ENCODE peak calls at places on chromosomes 12 and 14, in eight cellular contexts. Q is IMR-90, C is GM23248, I is body of pancreas, J is mucosa of descending colon, A is heart right ventricle, D is lung, V is keratinocyte. X is an unnamed sample.
A peak's percentile ranks its signal among the peaks of the same experiment; 100 is the strongest.

GRCh38 chr12:109612975-109613502 is 39.4 kb downstream of the MVK start:
- DNase-seq in Q (peak; percentile 6), C (peak; percentile 45), I (no peak), J (no peak), A (no peak), D (no peak), V (no peak), X (no peak)

GRCh38 chr12:50220357-50221061 is 53.3 kb upstream of the CERS5 start:
- DNase-seq in Q (peak; percentile 72), C (peak; percentile 81), I (no peak), J (no peak), A (no peak), D (no peak), V (no peak), X (no peak)

GRCh38 chr14:68651652-68652432 is 141.0 kb downstream of the ZFP36L1 start:
- DNase-seq in Q (peak; percentile 93), C (no peak), I (no peak), J (peak; percentile 17), A (no peak), D (no peak), V (no peak), X (peak; percentile 71)

GRCh38 chr14:104791425-104791824 is 4.1 kb downstream of the AKT1 start:
- DNase-seq in Q (no peak), C (no peak), I (no peak), J (no peak), A (no peak), D (no peak), V (no peak), X (no peak)

GRCh38 chr12:98503343-98503592 is 12.1 kb upstream of the TMPO start:
- DNase-seq in Q (peak; percentile 92), C (peak; percentile 89), I (peak; percentile 90), J (peak; percentile 95), A (peak; percentile 95), D (peak; percentile 93), V (peak; percentile 77), X (peak; percentile 90)

GRCh38 chr12:47835017-47835830 is 15.5 kb upstream of the HDAC7 start:
- DNase-seq in Q (no peak), C (no peak), I (no peak), J (no peak), A (no peak), D (no peak), V (no peak), X (peak; percentile 16)

GRCh38 chr12:101599771-101600486 is 5.2 kb downstream of the MYBPC1 start:
- DNase-seq in Q (no peak), C (no peak), I (no peak), J (no peak), A (no peak), D (no peak), V (no peak), X (no peak)

GRCh38 chr12:75725505-75726120 is 214.2 kb upstream of the KRR1 start:
- DNase-seq in Q (peak; percentile 74), C (peak; percentile 77), I (no peak), J (no peak), A (no peak), D (no peak), V (no peak), X (no peak)

GRCh38 chr14:99478133-99478532 is 2.5 kb downstream of the SETD3 start:
- DNase-seq in Q (no peak), C (no peak), I (no peak), J (no peak), A (no peak), D (no peak), V (no peak), X (no peak)

GRCh38 chr14:55245657-55246268 is 25.5 kb upstream of the FBXO34 start:
- DNase-seq in Q (peak; percentile 42), C (peak; percentile 55), I (peak; percentile 44), J (peak; percentile 75), A (no peak), D (no peak), V (no peak), X (no peak)

GRCh38 chr12:110670161-110670701 is 18.7 kb downstream of the HVCN1 start:
- DNase-seq in Q (no peak), C (no peak), I (no peak), J (no peak), A (no peak), D (no peak), V (no peak), X (no peak)

GRCh38 chr12:116517431-116518045 is 41.6 kb upstream of the MAP1LC3B2 start:
- DNase-seq in Q (no peak), C (no peak), I (no peak), J (no peak), A (no peak), D (no peak), V (no peak), X (no peak)

GRCh38 chr12:25840678-25841077 is 117.8 kb upstream of the RASSF8 start:
- DNase-seq in Q (peak; percentile 79), C (peak; percentile 26), I (no peak), J (no peak), A (no peak), D (no peak), V (no peak), X (no peak)

GRCh38 chr14:53432378-53432802 is 279.3 kb upstream of the DDHD1 start:
- DNase-seq in Q (peak; percentile 60), C (peak; percentile 58), I (no peak), J (no peak), A (no peak), D (no peak), V (no peak), X (no peak)

GRCh38 chr14:75794615-75795038 is 133.6 kb downstream of the TTLL5 start:
- DNase-seq in Q (peak; percentile 72), C (peak; percentile 74), I (no peak), J (no peak), A (no peak), D (no peak), V (no peak), X (no peak)

GRCh38 chr12:129215436-129216025 is 362.3 kb downstream of the GLT1D1 start:
- DNase-seq in Q (no peak), C (no peak), I (no peak), J (no peak), A (no peak), D (no peak), V (no peak), X (no peak)

GRCh38 chr12:126343352-126343751 is 1278.1 kb downstream of the AACS start:
- DNase-seq in Q (no peak), C (no peak), I (no peak), J (no peak), A (no peak), D (no peak), V (no peak), X (no peak)

GRCh38 chr14:75053396-75054289 is 2.4 kb upstream of the MLH3 start:
- DNase-seq in Q (no peak), C (peak; percentile 63), I (no peak), J (no peak), A (no peak), D (no peak), V (no peak), X (no peak)

GRCh38 chr12:111404362-111405148 is 1.2 kb upstream of the SH2B3 start:
- DNase-seq in Q (no peak), C (peak; percentile 58), I (peak; percentile 36), J (peak; percentile 55), A (no peak), D (peak; percentile 51), V (no peak), X (peak; percentile 57)

GRCh38 chr14:100593751-100594624 is 6.8 kb upstream of the BEGAIN start:
- DNase-seq in Q (no peak), C (no peak), I (no peak), J (no peak), A (no peak), D (no peak), V (no peak), X (no peak)

GRCh38 chr12:67471810-67472209 is 176.7 kb upstream of the DYRK2 start:
- DNase-seq in Q (no peak), C (no peak), I (no peak), J (no peak), A (peak; percentile 25), D (no peak), V (no peak), X (no peak)

DNA sequence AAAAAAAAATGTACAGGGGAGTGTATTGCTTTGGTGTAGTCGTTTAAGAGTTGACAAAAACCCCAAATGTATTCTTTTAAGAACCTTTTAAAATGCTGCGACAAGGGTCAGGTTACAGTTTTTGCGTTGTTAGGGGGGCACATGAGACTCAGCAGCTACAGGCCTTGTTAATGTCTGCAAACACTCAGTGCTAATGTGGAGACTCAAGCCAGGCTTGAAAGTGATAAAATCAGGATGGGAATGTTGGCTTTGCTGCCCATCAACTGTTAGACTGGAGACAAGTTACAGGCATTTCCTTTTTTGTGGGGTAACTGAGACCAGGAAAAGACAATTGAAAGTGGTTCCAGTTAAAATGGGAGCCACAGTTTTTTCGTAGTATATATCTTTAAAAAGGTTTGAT is 84.8 kb downstream of the PRKCH start:
- DNase-seq in Q (no peak), C (no peak), I (no peak), J (no peak), A (no peak), D (no peak), V (no peak), X (no peak)
- H3K4me1 ChIP-seq in Q (no peaks in the 10 kb centered on the region), C (no peaks in the 10 kb centered on the region), I (no peaks in the 10 kb centered on the region), J (no peaks in the 10 kb centered on the region), A (peaks cover 17% of the 10 kb centered on the region), D (peaks cover 14% of the 10 kb centered on the region), V (no peaks in the 10 kb centered on the region), X (no peaks in the 10 kb centered on the region)

DNA sequence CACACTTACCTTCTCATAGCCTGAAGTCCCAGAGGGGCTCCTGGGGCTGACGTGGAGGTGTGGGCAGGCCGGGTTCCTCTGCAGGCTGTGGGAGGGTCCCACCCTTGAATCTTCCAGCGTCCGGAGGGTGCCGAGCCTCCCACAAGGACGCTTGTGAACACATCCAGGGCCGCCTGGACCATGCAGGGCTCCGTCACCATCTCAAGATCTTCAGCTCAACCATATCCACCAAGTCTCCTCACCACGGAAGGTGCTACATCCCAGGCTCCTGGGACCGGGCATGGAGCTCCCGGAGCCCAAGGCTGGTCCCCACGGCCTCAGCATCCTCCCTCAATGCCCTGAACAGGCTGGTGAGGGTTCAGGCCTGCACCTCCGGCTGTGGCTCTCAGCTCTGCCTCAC is 10.7 kb upstream of the FBRSL1 start:
- DNase-seq in Q (no peak), C (no peak), I (no peak), J (no peak), A (no peak), D (no peak), V (no peak), X (no peak)
- H3K4me1 ChIP-seq in Q (no peaks in the 10 kb centered on the region), C (no peaks in the 10 kb centered on the region), I (no peaks in the 10 kb centered on the region), J (no peaks in the 10 kb centered on the region), A (no peaks in the 10 kb centered on the region), D (no peaks in the 10 kb centered on the region), V (no peaks in the 10 kb centered on the region), X (no peaks in the 10 kb centered on the region)

DNA sequence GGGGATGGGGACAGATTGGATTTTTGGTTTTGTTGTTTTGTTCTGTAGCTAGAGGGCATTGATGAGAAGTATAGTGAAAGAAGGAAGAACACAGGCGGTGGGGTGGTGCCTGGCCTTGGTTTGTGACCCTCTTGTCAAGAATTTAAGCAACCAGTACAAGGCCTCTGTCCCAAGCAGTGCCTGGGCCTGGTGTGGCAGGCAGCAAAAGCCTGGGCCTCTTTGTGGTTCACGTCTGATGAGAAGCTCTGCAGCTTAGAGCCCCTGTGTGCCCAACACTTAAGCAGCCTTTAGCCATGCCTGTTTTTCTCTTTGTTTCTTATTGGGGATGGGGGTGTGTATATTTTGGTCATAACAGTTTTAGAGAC is 98.0 kb downstream of the PPP2R5C start:
- DNase-seq in Q (no peak), C (no peak), I (no peak), J (no peak), A (no peak), D (no peak), V (no peak), X (no peak)
- H3K4me1 ChIP-seq in Q (peaks cover 3% of the 10 kb centered on the region), C (peaks cover 11% of the 10 kb centered on the region), I (peaks cover 21% of the 10 kb centered on the region), J (peaks cover 20% of the 10 kb centered on the region), A (peaks cover 24% of the 10 kb centered on the region), D (peaks cover 26% of the 10 kb centered on the region), V (no peaks in the 10 kb centered on the region), X (peaks cover 3% of the 10 kb centered on the region)

GRCh38 chr14:91242635-91243034 is 1.9 kb downstream of the GPR68 start:
- DNase-seq in Q (no peak), C (no peak), I (no peak), J (no peak), A (no peak), D (no peak), V (no peak), X (no peak)
- H3K4me1 ChIP-seq in Q (peaks cover 9% of the 10 kb centered on the region), C (peaks cover 29% of the 10 kb centered on the region), I (no peaks in the 10 kb centered on the region), J (peaks cover 5% of the 10 kb centered on the region), A (no peaks in the 10 kb centered on the region), D (no peaks in the 10 kb centered on the region), V (peaks cover 27% of the 10 kb centered on the region), X (peaks cover 2% of the 10 kb centered on the region)

X was measured in ovary.